ENCODE peak calls at places on chromosomes 6 and 20, in four cellular contexts. R, H, Q and E are unnamed samples.

GRCh38 chr6:133955136-133955576 is 2.1 kb downstream of the TBPL1 start:
- DNase-seq in R (no peak), H (no peak), Q (no peak), E (no peak)

GRCh38 chr6:159505140-159505922 is 187.7 kb downstream of the SOD2 start:
- DNase-seq in R (no peak), H (no peak), Q (no peak), E (no peak)

GRCh38 chr6:121505284-121505683 is 69.8 kb downstream of the GJA1 start:
- DNase-seq in R (no peak), H (no peak), Q (no peak), E (no peak)

GRCh38 chr20:18310592-18310991 is 22.3 kb downstream of the ZNF133 start:
- DNase-seq in R (no peak), H (no peak), Q (no peak), E (no peak)

GRCh38 chr6:47405273-47405672 is 72.3 kb upstream of the CD2AP start:
- DNase-seq in R (no peak), H (no peak), Q (no peak), E (no peak)

GRCh38 chr6:24566020-24566752 is 71.4 kb downstream of the ALDH5A1 start:
- DNase-seq in R (no peak), H (peak), Q (no peak), E (no peak)

GRCh38 chr6:96898241-96898851 is 655 bp upstream of the NDUFAF4 start:
- DNase-seq in R (no peak), H (peak), Q (no peak), E (no peak)

GRCh38 chr6:137761072-137761471 is 106.0 kb upstream of the TNFAIP3 start:
- DNase-seq in R (no peak), H (no peak), Q (no peak), E (no peak)

GRCh38 chr6:71349395-71349794 is 60.8 kb downstream of the OGFRL1 start:
- DNase-seq in R (no peak), H (peak), Q (peak), E (no peak)

GRCh38 chr6:111798281-111798725 is 74.9 kb downstream of the FYN start:
- DNase-seq in R (no peak), H (no peak), Q (no peak), E (no peak)

GRCh38 chr6:137391061-137391814 is 103.0 kb downstream of the OLIG3 start:
- DNase-seq in R (no peak), H (no peak), Q (no peak), E (no peak)

GRCh38 chr6:158285321-158285960 is 26.8 kb upstream of the TULP4 start:
- DNase-seq in R (no peak), H (peak), Q (no peak), E (no peak)

GRCh38 chr20:59149678-59150504 is 13.7 kb upstream of the ZNF831 start:
- DNase-seq in R (peak), H (no peak), Q (peak), E (no peak)

GRCh38 chr6:146240307-146240706 is 211.4 kb downstream of the GRM1 start:
- DNase-seq in R (no peak), H (no peak), Q (no peak), E (no peak)

GRCh38 chr6:44264154-44265002 is 973 bp downstream of the NFKBIE start:
- DNase-seq in R (no peak), H (no peak), Q (peak), E (no peak)

GRCh38 chr6:44261581-44261980 is 3.8 kb downstream of the NFKBIE start:
- DNase-seq in R (no peak), H (no peak), Q (no peak), E (no peak)

GRCh38 chr6:44262467-44263356 is 2.6 kb downstream of the NFKBIE start:
- DNase-seq in R (no peak), H (no peak), Q (peak), E (no peak)

GRCh38 chr6:44265003-44265842 is at the start of gene NFKBIE:
- DNase-seq in R (peak), H (peak), Q (peak), E (peak)

GRCh38 chr6:44263357-44264100 is 1.8 kb downstream of the NFKBIE start:
- DNase-seq in R (no peak), H (no peak), Q (peak), E (no peak)
- H3K4me3 ChIP-seq in R (peak), H (peak), Q (peak), E (peak)

GRCh38 chr6:168028181-168028580 is 30.7 kb downstream of the KIF25 start:
- DNase-seq in R (no peak), H (no peak), Q (no peak), E (no peak)

GRCh38 chr6:168031411-168032382 is 34.2 kb downstream of the KIF25 start:
- DNase-seq in R (no peak), H (peak), Q (no peak), E (no peak)

GRCh38 chr6:168030881-168031280 is 33.4 kb downstream of the KIF25 start:
- DNase-seq in R (no peak), H (no peak), Q (no peak), E (no peak)

GRCh38 chr6:168029459-168030217 is 32.2 kb downstream of the KIF25 start:
- DNase-seq in R (no peak), H (no peak), Q (no peak), E (peak)

DNA sequence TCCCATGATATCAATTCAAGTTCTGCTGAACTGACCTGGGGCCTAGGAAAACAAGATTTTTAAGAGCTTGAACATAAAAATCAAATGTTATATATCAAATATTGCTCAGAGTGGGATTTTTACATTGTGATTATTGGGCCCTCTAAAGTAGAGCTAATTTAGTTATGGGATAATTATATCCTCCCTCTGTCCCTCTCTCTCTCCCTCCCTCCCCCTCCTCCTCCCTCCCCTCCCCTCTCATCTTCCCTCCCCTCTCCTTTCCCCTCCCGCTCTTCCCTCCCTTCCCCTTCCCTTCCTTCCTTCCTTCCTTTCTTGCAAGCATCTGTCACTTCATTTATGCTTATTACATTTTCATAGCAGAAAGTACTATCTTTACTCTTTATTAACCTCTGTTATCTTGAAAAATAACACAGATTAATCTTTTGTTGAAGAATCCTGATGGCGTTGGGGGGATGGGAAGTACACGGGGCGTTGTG is 32.8 kb downstream of the KIF25 start:
- DNase-seq in R (no peak), H (no peak), Q (no peak), E (no peak)
- TF ChIP-seq CTCF in R (no peak), H (no peak), Q (no peak), E (no peak)

DNA sequence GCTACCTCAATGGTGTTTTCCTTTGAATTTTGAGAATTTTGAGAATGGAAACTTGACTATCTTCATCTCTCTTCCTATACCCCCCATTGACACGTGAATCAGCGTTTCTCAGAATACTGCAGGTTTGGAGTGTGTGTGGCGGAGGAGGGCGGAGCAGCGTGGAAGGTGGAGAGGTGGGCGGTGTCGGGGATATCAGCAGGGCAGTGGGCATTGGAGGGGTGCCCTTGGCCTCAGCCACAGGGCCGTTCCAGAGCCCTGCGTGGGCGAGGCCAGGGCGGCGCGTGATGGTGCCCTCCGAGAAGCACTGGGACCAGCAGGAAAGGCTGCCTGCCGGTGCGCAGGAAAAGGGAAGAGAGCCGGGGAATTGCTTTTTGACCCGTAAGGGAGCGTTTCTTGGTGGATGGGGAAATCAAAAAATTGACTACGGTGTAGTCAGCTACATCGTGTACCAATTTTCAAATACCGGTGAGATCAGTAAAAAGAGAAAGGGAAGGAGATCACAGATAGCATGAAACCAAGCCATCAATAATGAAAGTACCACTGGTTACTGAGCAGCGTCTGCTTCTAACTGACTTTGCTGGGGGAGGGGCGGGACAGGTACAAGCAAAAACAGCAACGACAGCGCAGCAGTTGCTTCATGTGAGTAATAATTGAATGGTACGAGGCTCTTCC is 82.7 kb upstream of the DUSP22 start:
- DNase-seq in R (no peak), H (no peak), Q (peak), E (no peak)
- H3K4me3 ChIP-seq in R (no peak), H (no peak), Q (peak), E (no peak)

DNA sequence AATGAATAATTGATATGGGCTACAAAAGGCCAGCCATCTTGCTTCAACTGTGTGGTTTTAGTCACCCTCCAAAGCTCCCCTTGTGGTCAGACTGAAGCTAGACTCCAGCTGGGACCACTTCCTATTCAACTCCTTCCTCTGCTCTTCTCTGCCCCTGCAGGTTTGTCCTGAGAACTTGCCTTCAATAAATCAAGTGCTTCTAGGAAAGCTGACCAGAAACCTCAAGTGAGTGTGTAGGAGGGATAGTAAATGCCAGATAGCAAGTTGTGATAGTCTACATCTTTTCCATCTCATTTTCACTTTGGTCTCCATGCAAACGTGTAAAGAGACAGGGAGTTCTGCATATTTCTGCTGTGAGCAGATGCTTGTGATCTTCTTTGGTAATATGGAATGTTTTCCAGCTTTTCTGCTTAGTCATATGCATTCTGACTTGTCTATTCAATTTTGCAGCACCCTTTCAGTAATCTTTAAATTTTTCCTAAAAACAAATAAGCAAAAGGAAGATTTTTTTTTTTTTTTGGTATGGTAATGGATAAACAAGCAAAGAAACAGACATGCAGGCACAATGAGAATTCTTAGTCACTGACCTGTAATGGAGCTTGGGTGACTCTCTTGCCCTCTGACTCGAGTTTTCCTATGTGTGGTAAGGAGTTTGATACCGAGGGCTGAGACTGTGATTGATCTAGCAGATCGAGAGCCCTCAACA is 201.3 kb upstream of the BTBD3 start:
- DNase-seq in R (peak), H (peak), Q (peak), E (peak)
- TF ChIP-seq CTCF in R (peak), H (peak), Q (no peak), E (peak)

DNA sequence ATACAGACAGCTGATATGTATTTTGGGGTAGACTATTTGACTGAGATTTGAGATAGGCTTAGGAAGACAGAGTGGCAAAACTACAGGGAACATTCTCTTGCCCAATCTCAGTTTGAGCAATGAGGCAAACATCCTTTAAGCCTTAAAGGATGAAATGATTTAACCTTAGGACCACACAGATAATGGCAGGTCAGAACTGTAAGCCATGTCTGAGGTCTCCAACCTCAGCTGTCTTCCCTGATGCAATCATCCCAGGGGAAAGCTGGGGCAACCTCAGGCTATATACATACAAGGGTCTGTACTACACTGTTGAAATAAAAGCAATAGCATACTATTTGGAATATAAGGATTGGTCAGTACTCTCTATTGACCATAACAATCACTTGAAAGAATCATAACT is 83.8 kb upstream of the NUP153 start:
- DNase-seq in R (no peak), H (peak), Q (no peak), E (no peak)
- H3K4me3 ChIP-seq in R (no peak), H (no peak), Q (no peak), E (no peak)

GRCh38 chr20:45117581-45117980 is 2.6 kb upstream of the WFDC5 start:
- DNase-seq in R (no peak), H (no peak), Q (no peak), E (no peak)

GRCh38 chr20:45119556-45120266 is 4.6 kb downstream of the WFDC12 start:
- DNase-seq in R (no peak), H (no peak), Q (no peak), E (no peak)

GRCh38 chr20:45115829-45116228 is 855 bp upstream of the WFDC5 start:
- DNase-seq in R (no peak), H (no peak), Q (no peak), E (no peak)

GRCh38 chr20:45115386-45115774 is 406 bp upstream of the WFDC5 start:
- DNase-seq in R (no peak), H (no peak), Q (no peak), E (no peak)

DNA sequence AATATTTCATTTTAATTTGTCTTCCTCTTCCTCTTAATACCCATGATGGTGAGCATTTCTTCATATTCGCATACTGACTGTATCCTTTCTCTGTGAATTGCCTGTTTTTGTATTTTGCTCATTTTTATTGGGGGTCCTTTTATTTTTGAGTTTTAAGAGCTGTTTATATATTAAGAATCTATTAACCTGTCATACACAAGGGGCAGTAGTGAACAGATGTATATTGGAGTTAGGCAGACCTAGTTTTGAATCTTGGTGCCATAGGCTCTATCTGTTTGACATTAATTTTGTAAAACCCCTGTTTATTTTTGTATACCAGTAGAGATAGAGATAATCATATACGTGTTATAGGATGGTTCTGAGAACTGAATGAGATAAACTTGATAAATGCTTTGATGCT is 3.1 kb upstream of the WFDC5 start:
- DNase-seq in R (no peak), H (no peak), Q (no peak), E (no peak)
- TF ChIP-seq CTCF in R (no peak), H (peak), Q (no peak), E (peak)